ENCODE peak calls at places on chromosomes 11 and 22, in nine cellular contexts. G is K562; O is spleen; D is CD8-positive, alpha-beta T cell; Z is brain microvascular endothelial cell; C is sigmoid colon; U is GM23248; N is coronary artery; J is PC-9. F is an unnamed sample.

GRCh38 chr11:124837491-124837856 is 27.8 kb upstream of the ROBO3 start:
- DNase-seq in G (peak; percentile 64), O (no peak), D (no peak), Z (peak; percentile 82), C (no peak), U (peak; percentile 91), N (peak; percentile 70), J (peak; percentile 22), F (no peak)

GRCh38 chr22:19470010-19470409 is 9.0 kb downstream of the UFD1 start:
- DNase-seq in G (no peak), O (no peak), D (no peak), Z (no peak), C (no peak), U (no peak), N (no peak), J (no peak), F (no peak)

GRCh38 chr11:10568486-10568941 is at the start of gene LYVE1:
- DNase-seq in G (peak; percentile 12), O (no peak), D (no peak), Z (peak; percentile 84), C (peak; percentile 72), U (no peak), N (no peak), J (no peak), F (no peak)

GRCh38 chr11:87719311-87720073 is 455.8 kb downstream of the RAB38 start:
- DNase-seq in G (no peak), O (no peak), D (no peak), Z (no peak), C (no peak), U (peak; percentile 14), N (no peak), J (no peak), F (no peak)

GRCh38 chr11:10348650-10349280 is 43.9 kb downstream of the ADM start:
- DNase-seq in G (no peak), O (no peak), D (no peak), Z (no peak), C (no peak), U (peak; percentile 89), N (no peak), J (peak; percentile 25), F (no peak)

GRCh38 chr11:69311767-69312385 is 17.9 kb downstream of the MYEOV start:
- DNase-seq in G (no peak), O (peak; percentile 88), D (peak; percentile 56), Z (no peak), C (peak; percentile 48), U (no peak), N (no peak), J (no peak), F (no peak)

GRCh38 chr22:47622541-47622940 is 860.1 kb downstream of the TBC1D22A start:
- DNase-seq in G (no peak), O (peak; percentile 43), D (no peak), Z (no peak), C (peak; percentile 41), U (no peak), N (no peak), J (no peak), F (no peak)

GRCh38 chr11:113986351-113987140 is 11.6 kb downstream of the HTR3A start:
- DNase-seq in G (no peak), O (no peak), D (no peak), Z (no peak), C (no peak), U (no peak), N (no peak), J (no peak), F (no peak)

GRCh38 chr22:29723766-29724165 is 4.0 kb downstream of the CABP7 start:
- DNase-seq in G (no peak), O (no peak), D (no peak), Z (no peak), C (no peak), U (no peak), N (no peak), J (no peak), F (no peak)

GRCh38 chr11:17012712-17013547 is 1.3 kb downstream of the PLEKHA7 start:
- DNase-seq in G (no peak), O (peak; percentile 73), D (no peak), Z (peak; percentile 53), C (peak; percentile 74), U (peak; percentile 21), N (peak; percentile 78), J (peak; percentile 73), F (no peak)

GRCh38 chr11:104163100-104164027 is 583 bp downstream of the PDGFD start:
- DNase-seq in G (no peak), O (peak; percentile 56), D (no peak), Z (no peak), C (no peak), U (peak; percentile 28), N (no peak), J (peak; percentile 26), F (no peak)

GRCh38 chr11:77127969-77128691 is at the start of gene MYO7A:
- DNase-seq in G (peak; percentile 54), O (no peak), D (no peak), Z (peak; percentile 33), C (no peak), U (peak; percentile 47), N (peak; percentile 84), J (peak; percentile 25), F (no peak)

GRCh38 chr11:20457001-20457768 is 69.7 kb downstream of the PRMT3 start:
- DNase-seq in G (peak; percentile 23), O (no peak), D (no peak), Z (no peak), C (no peak), U (no peak), N (no peak), J (no peak), F (no peak)

GRCh38 chr11:73259406-73260126 is 12.6 kb upstream of the P2RY6 start:
- DNase-seq in G (no peak), O (no peak), D (no peak), Z (no peak), C (peak; percentile 32), U (no peak), N (peak; percentile 14), J (no peak), F (no peak)

GRCh38 chr11:47078751-47079524 is 97.7 kb downstream of the ARFGAP2 start:
- DNase-seq in G (no peak), O (no peak), D (no peak), Z (no peak), C (no peak), U (peak; percentile 11), N (no peak), J (no peak), F (no peak)

GRCh38 chr22:33300165-33300564 is 242.0 kb upstream of the SYN3 start:
- DNase-seq in G (no peak), O (peak; percentile 38), D (no peak), Z (no peak), C (no peak), U (no peak), N (no peak), J (no peak), F (no peak)

GRCh38 chr11:61334434-61335354 is 1.7 kb downstream of the TKFC start:
- DNase-seq in G (peak; percentile 82), O (no peak), D (no peak), Z (peak; percentile 41), C (peak; percentile 48), U (peak; percentile 68), N (no peak), J (peak; percentile 46), F (no peak)
- H3K27ac ChIP-seq in G (peak overlapping the region; percentile 97), O (peak overlapping the region; percentile 96), D (no peak overlapping the region), Z (no peak overlapping the region), C (peak overlapping the region; percentile 92), U (no peak overlapping the region), N (no peak overlapping the region), J (no peak overlapping the region), F (peak overlapping the region; percentile 38)

DNA sequence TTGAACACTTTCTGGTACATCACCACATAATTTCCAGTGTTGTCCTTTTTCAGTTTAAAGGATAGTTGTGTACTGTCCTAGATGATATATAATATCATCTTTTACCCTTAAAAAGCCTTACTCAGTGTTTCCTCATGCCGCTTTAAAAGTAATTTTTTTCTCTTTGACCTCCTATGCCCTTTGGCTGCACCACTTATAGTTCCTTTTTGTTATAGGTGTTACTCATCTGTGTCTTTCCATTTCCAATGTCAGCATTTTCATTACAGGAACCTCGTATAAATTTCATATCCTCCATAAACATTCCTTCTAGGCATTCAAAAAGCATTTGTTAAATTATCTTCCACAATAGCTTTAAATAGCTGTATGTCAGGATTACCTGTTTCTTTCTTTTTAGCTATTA is 40.8 kb downstream of the USP47 start:
- DNase-seq in G (no peak), O (no peak), D (no peak), Z (no peak), C (no peak), U (no peak), N (no peak), J (no peak), F (no peak)
- H3K27ac ChIP-seq in G (no peak overlapping the region), O (no peak overlapping the region), D (no peak overlapping the region), Z (no peak overlapping the region), C (no peak overlapping the region), U (no peak overlapping the region), N (no peak overlapping the region), J (no peak overlapping the region), F (no peak overlapping the region)

GRCh38 chr11:122661182-122661945 is 5.8 kb downstream of the UBASH3B start:
- DNase-seq in G (no peak), O (no peak), D (no peak), Z (no peak), C (no peak), U (peak; percentile 91), N (no peak), J (peak; percentile 64), F (no peak)
- H3K27ac ChIP-seq in G (no peak overlapping the region), O (no peak overlapping the region), D (no peak overlapping the region), Z (no peak overlapping the region), C (no peak overlapping the region), U (peak overlapping the region; percentile 42), N (no peak overlapping the region), J (peak overlapping the region; percentile 91), F (no peak overlapping the region)

DNA sequence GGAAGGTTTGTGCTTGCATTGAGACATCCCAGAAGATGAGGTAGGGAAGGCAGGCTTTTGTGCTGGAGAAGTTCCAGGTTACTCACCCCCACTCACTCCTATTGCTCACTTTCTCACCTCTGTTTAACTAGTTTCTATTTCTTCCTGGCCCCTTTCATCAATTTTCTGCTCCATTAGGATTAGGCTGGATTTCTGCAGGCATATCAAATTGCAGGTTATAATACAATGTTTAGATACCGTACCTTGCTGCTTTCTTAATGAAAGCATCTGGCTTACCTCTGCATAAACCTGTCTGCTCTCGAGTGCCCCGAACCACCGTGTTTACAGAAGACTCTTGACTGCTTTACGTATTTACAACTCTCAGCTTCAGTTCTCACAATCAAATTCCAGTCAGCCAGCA is 173.7 kb downstream of the ADAMTS15 start:
- DNase-seq in G (no peak), O (no peak), D (no peak), Z (no peak), C (no peak), U (no peak), N (peak; percentile 35), J (no peak), F (no peak)
- H3K27ac ChIP-seq in G (no peak overlapping the region), O (no peak overlapping the region), D (no peak overlapping the region), Z (no peak overlapping the region), C (peak overlapping the region; percentile 84), U (no peak overlapping the region), N (no peak overlapping the region), J (no peak overlapping the region), F (no peak overlapping the region)

F was measured in CD8-positive, alpha-beta memory T cell.